ENCODE peak calls at places on chromosomes 2 and 18, in four cellular contexts. T, L, Y and B are unnamed samples.

GRCh38 chr18:77366067-77366724 is 116.5 kb downstream of the GALR1 start:
- DNase-seq in T (no peak), L (no peak), Y (no peak), B (no peak)

GRCh38 chr2:68157002-68157401 is 686 bp upstream of the PNO1 start:
- DNase-seq in T (peak; percentile 69), L (no peak), Y (no peak), B (no peak)

GRCh38 chr2:3626118-3626816 is 31.4 kb downstream of the COLEC11 start:
- DNase-seq in T (no peak), L (no peak), Y (no peak), B (no peak)

GRCh38 chr18:36330435-36331049 is 33.0 kb downstream of the FHOD3 start:
- DNase-seq in T (no peak), L (no peak), Y (no peak), B (no peak)

GRCh38 chr2:147808520-147808919 is 36.3 kb upstream of the ACVR2A start:
- DNase-seq in T (no peak), L (no peak), Y (no peak), B (no peak)

GRCh38 chr18:55100817-55101457 is 141.7 kb upstream of the CCDC68 start:
- DNase-seq in T (no peak), L (no peak), Y (no peak), B (no peak)

GRCh38 chr18:73778052-73778395 is 369.6 kb downstream of the FBXO15 start:
- DNase-seq in T (no peak), L (no peak), Y (no peak), B (no peak)

GRCh38 chr2:241810304-241811208 is 1.6 kb downstream of the NEU4 start:
- DNase-seq in T (peak; percentile 74), L (no peak), Y (no peak), B (peak; percentile 84)

GRCh38 chr2:159807183-159808037 is 9.4 kb upstream of the CD302 start:
- DNase-seq in T (no peak), L (peak; percentile 31), Y (no peak), B (peak; percentile 54)

GRCh38 chr18:22606563-22607283 is 189.0 kb upstream of the CTAGE1 start:
- DNase-seq in T (no peak), L (peak; percentile 39), Y (no peak), B (no peak)

GRCh38 chr2:71859211-71859847 is 288.3 kb downstream of the CYP26B1 start:
- DNase-seq in T (no peak), L (no peak), Y (no peak), B (no peak)

GRCh38 chr2:134218928-134219707 is 34.8 kb upstream of the MGAT5 start:
- DNase-seq in T (no peak), L (no peak), Y (no peak), B (no peak)

GRCh38 chr2:134217924-134218323 is 35.9 kb upstream of the MGAT5 start:
- DNase-seq in T (no peak), L (no peak), Y (no peak), B (no peak)

GRCh38 chr2:134220525-134220924 is 33.3 kb upstream of the MGAT5 start:
- DNase-seq in T (no peak), L (no peak), Y (no peak), B (no peak)

GRCh38 chr2:134217316-134217715 is 36.6 kb upstream of the MGAT5 start:
- DNase-seq in T (no peak), L (no peak), Y (no peak), B (no peak)

GRCh38 chr2:134218414-134218813 is 35.5 kb upstream of the MGAT5 start:
- DNase-seq in T (no peak), L (no peak), Y (no peak), B (no peak)
- H3K4me3 ChIP-seq in T (no peak overlapping the region), L (no peak overlapping the region), Y (no peak overlapping the region), B (no peak overlapping the region)

DNA sequence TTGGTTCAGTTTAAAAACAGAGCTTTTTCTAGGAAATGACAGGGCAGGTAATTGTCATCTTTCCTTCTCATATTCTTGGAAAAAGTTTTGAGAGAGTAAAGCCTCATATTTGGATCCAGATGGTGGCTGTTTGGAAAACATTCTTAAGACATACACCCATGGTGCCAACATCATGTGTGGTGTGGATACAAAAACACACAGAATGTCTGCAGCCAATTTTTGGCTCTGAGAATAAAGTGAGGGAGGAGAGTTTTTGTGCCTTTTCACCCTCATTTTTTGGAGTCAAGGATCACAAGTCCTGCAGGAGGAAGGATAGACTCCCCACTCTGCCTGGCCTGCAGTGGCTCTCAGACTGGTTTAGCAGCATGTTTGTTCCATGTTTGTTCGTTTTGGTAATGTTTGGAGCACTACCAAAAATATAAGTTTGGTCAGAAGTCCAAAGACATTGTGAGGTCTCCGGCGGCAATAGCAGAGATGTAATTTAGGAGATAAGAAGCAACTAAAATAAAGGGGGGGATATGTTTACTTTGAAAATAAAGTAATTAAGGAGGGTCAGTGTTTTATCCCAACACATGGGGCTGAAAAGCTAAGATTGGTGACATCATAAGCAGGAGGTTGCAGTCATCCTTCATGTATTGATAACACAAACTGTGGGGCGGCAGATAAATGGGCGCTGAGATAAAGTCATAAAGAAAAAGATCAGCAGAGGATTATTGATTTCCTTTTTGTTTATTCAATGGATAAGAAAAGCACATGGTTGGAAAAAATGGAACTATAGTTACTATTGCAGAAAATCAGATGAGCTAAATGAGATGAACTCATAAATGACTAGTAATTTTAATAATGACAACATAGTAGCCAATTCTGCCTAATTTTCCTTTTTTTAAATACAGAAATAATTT is 639 bp downstream of the NOSTRIN start:
- DNase-seq in T (no peak), L (no peak), Y (peak; percentile 29), B (peak; percentile 51)
- H3K4me3 ChIP-seq in T (peak overlapping the region; percentile 50), L (peak overlapping the region; percentile 8), Y (peak overlapping the region; percentile 47), B (no peak overlapping the region)

DNA sequence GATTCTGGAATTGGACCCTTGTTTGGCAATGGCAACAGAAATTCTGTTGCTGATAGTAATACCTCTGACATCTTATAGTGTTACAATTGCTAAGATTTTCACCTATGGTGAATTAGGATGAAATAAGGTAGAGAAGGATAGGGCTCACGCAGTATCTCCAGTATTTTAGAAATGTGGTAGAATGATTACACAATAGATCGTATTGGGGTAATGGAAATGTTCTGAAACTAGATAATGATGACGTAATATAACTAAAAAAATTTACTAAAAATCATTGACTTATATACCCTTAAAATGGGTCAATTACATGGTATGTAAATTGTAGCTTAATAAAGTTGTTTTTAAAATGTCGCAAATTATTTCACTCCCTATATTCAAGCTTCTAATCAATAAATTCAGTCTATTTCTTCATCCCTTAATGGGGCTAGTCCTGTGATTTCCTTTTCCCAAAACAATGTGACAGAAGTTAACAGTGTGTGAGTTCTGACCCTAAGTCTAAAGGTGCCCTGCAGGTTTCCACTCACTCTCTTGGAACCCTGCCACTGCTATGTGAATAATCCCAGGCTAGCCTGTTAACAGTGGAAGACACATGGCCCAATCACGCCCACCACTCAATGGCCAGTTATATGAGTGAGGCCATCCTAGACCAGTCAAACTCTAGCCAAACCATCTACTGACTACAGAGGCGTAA is 31.2 kb downstream of the USP37 start:
- DNase-seq in T (no peak), L (no peak), Y (no peak), B (peak; percentile 16)
- H3K4me3 ChIP-seq in T (no peak overlapping the region), L (no peak overlapping the region), Y (no peak overlapping the region), B (no peak overlapping the region)

GRCh38 chr2:215862211-215862610 is 151.1 kb downstream of the MREG start:
- DNase-seq in T (no peak), L (no peak), Y (no peak), B (no peak)

GRCh38 chr2:215863687-215864086 is 149.7 kb downstream of the MREG start:
- DNase-seq in T (no peak), L (no peak), Y (no peak), B (no peak)

GRCh38 chr2:215856080-215856479 is 157.3 kb downstream of the MREG start:
- DNase-seq in T (no peak), L (no peak), Y (no peak), B (no peak)

GRCh38 chr2:215861607-215862033 is 151.7 kb downstream of the MREG start:
- DNase-seq in T (no peak), L (no peak), Y (no peak), B (no peak)

GRCh38 chr2:215860076-215860475 is 153.3 kb downstream of the MREG start:
- DNase-seq in T (no peak), L (no peak), Y (no peak), B (no peak)
- H3K4me3 ChIP-seq in T (no peak overlapping the region), L (no peak overlapping the region), Y (no peak overlapping the region), B (no peak overlapping the region)

GRCh38 chr2:221514305-221515040 is 57.6 kb downstream of the EPHA4 start:
- DNase-seq in T (no peak), L (peak; percentile 73), Y (no peak), B (no peak)

GRCh38 chr2:221518201-221518936 is 53.7 kb downstream of the EPHA4 start:
- DNase-seq in T (no peak), L (peak; percentile 61), Y (no peak), B (peak; percentile 18)

GRCh38 chr2:221517362-221518121 is 54.6 kb downstream of the EPHA4 start:
- DNase-seq in T (peak; percentile 68), L (no peak), Y (no peak), B (peak; percentile 89)

GRCh38 chr2:221521261-221521845 is 50.8 kb downstream of the EPHA4 start:
- DNase-seq in T (no peak), L (no peak), Y (no peak), B (no peak)

GRCh38 chr2:221518937-221519635 is 53.0 kb downstream of the EPHA4 start:
- DNase-seq in T (no peak), L (peak; percentile 49), Y (no peak), B (no peak)
- H3K4me3 ChIP-seq in T (no peak overlapping the region), L (no peak overlapping the region), Y (no peak overlapping the region), B (no peak overlapping the region)

GRCh38 chr2:197839327-197839726 is 34.9 kb downstream of the PLCL1 start:
- DNase-seq in T (no peak), L (no peak), Y (no peak), B (no peak)

GRCh38 chr2:197838589-197838988 is 34.2 kb downstream of the PLCL1 start:
- DNase-seq in T (no peak), L (no peak), Y (no peak), B (no peak)

GRCh38 chr2:197835293-197835692 is 30.9 kb downstream of the PLCL1 start:
- DNase-seq in T (no peak), L (no peak), Y (no peak), B (no peak)

DNA sequence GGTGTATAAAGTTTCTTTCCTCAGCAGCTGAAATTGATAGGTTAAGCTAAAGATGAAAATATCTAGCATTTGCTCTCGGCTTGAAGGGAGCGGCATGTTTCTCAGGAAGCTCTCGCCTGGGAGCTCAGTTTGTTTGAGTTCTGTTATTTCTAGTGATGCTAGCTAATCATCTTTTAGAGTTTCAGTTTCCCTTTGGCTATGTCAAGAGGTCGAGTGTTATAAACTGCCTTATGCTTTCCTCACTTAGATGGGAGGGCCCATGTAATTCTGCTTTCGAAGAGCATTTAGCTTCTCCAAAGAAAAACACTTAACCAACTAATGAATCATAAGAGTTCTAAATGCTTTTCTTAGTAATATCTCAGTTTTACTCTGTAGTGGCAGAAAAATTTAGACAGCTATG is 33.6 kb downstream of the PLCL1 start:
- DNase-seq in T (no peak), L (no peak), Y (no peak), B (no peak)
- H3K4me3 ChIP-seq in T (peak overlapping the region; percentile 32), L (peak overlapping the region; percentile 10), Y (peak overlapping the region; percentile 12), B (no peak overlapping the region)

GRCh38 chr2:7835693-7836680 is 845.9 kb upstream of the ID2 start:
- DNase-seq in T (no peak), L (no peak), Y (no peak), B (peak; percentile 87)
- H3K4me3 ChIP-seq in T (no peak overlapping the region), L (no peak overlapping the region), Y (no peak overlapping the region), B (no peak overlapping the region)